ENCODE peak calls at places on chromosomes 2 and 18, in ten cellular contexts. D is left cardiac atrium, Z is putamen, S is pulmonary artery endothelial cell, I is ureter, A is sciatic nerve, F is HL-60, L is T-helper 17 cell, X is stomach, T is AML-193. P is an unnamed sample.

GRCh38 chr2:23411752-23412431 is 26.9 kb downstream of the KLHL29 start:
- DNase-seq in S (no peak), A (no peak), Z (no peak), F (no peak), T (no peak), L (no peak), D (no peak), I (no peak), X (no peak), P (no peak)

GRCh38 chr2:10038716-10039115 is 4.6 kb upstream of the KLF11 start:
- DNase-seq in S (no peak), T (no peak), I (no peak), Z (no peak), F (no peak), L (no peak), X (no peak), D (no peak), A (no peak), P (no peak)

GRCh38 chr2:198168651-198169050 is 364.3 kb downstream of the PLCL1 start:
- DNase-seq in D (no peak), I (no peak), X (no peak), A (no peak), Z (no peak), S (no peak), L (no peak), T (no peak), F (no peak), P (no peak)

GRCh38 chr2:45571940-45572339 is 39.1 kb downstream of the SRBD1 start:
- DNase-seq in D (no peak), A (no peak), X (no peak), I (no peak), Z (no peak), L (no peak), T (no peak), F (no peak), S (no peak), P (no peak)

GRCh38 chr2:59288771-59289170 is 1047.6 kb upstream of the FANCL start:
- DNase-seq in Z (no peak), I (no peak), S (no peak), F (no peak), X (no peak), D (no peak), L (no peak), A (no peak), T (no peak), P (no peak)

GRCh38 chr18:59954241-59954640 is 54.4 kb downstream of the PMAIP1 start:
- DNase-seq in A (no peak), Z (no peak), D (no peak), X (no peak), F (no peak), S (no peak), I (no peak), T (no peak), L (no peak), P (no peak)

GRCh38 chr2:125160947-125161346 is 1135.9 kb downstream of the CNTNAP5 start:
- DNase-seq in D (no peak), Z (no peak), L (no peak), T (no peak), I (no peak), X (no peak), F (no peak), S (no peak), A (no peak), P (no peak)

GRCh38 chr2:197613509-197613987 is 61.8 kb downstream of the RFTN2 start:
- DNase-seq in L (no peak), I (no peak), D (no peak), T (no peak), X (no peak), S (no peak), F (no peak), A (no peak), Z (no peak), P (no peak)

GRCh38 chr2:67646714-67647333 is 249.7 kb downstream of the ETAA1 start:
- DNase-seq in A (no peak), F (no peak), D (no peak), Z (no peak), S (no peak), I (no peak), T (no peak), L (no peak), X (no peak), P (no peak)

GRCh38 chr2:241235396-241235795 is 46.9 kb downstream of the ANO7 start:
- DNase-seq in X (no peak), F (no peak), T (no peak), S (no peak), I (no peak), L (no peak), Z (no peak), D (no peak), A (no peak), P (no peak)

GRCh38 chr2:20525041-20526035 is 78.5 kb downstream of the RHOB start:
- DNase-seq in Z (no peak), X (peak; percentile 44), L (no peak), S (no peak), T (no peak), F (no peak), I (peak; percentile 61), D (peak; percentile 57), A (no peak), P (no peak)

GRCh38 chr2:118089015-118089800 is 937 bp downstream of the INSIG2 start:
- DNase-seq in I (no peak), D (no peak), F (no peak), Z (peak; percentile 4), X (peak; percentile 34), L (no peak), T (peak; percentile 49), S (peak; percentile 33), A (no peak), P (no peak)

GRCh38 chr2:231583982-231584381 is 8.7 kb upstream of the TEX44 start:
- DNase-seq in I (no peak), D (no peak), A (no peak), L (no peak), T (no peak), X (no peak), Z (no peak), F (no peak), S (no peak), P (no peak)

GRCh38 chr2:36618381-36618780 is 20.4 kb upstream of the FEZ2 start:
- DNase-seq in X (no peak), Z (peak; percentile 34), A (no peak), L (no peak), T (peak; percentile 17), I (no peak), S (peak; percentile 20), F (peak; percentile 18), D (no peak), P (no peak)

GRCh38 chr2:99695121-99695773 is 205.4 kb upstream of the REV1 start:
- DNase-seq in I (no peak), S (no peak), F (no peak), D (no peak), T (no peak), A (no peak), X (no peak), L (no peak), Z (no peak), P (no peak)

GRCh38 chr18:49343179-49343578 is 117.3 kb downstream of the DYM start:
- DNase-seq in F (no peak), A (no peak), S (no peak), D (no peak), I (no peak), L (no peak), T (no peak), X (no peak), Z (no peak), P (no peak)

GRCh38 chr18:39909706-39910105 is 2045.3 kb upstream of the PIK3C3 start:
- DNase-seq in A (no peak), S (no peak), Z (no peak), T (no peak), I (no peak), F (no peak), L (no peak), X (no peak), D (no peak), P (no peak)

GRCh38 chr2:99845291-99845690 is 297.1 kb downstream of the AFF3 start:
- DNase-seq in F (no peak), Z (no peak), S (no peak), X (no peak), I (no peak), A (no peak), T (no peak), D (no peak), L (no peak), P (no peak)

GRCh38 chr2:109638807-109639206 is 24.6 kb downstream of the SOWAHC start:
- DNase-seq in T (no peak), D (no peak), S (no peak), F (no peak), A (no peak), X (no peak), Z (no peak), L (no peak), I (no peak), P (no peak)

GRCh38 chr2:19752500-19752899 is 149.3 kb downstream of the TTC32 start:
- DNase-seq in S (no peak), L (no peak), Z (no peak), D (no peak), T (no peak), I (no peak), A (no peak), F (no peak), X (peak; percentile 27), P (peak; percentile 59)

GRCh38 chr2:25215948-25216679 is 47.7 kb upstream of the POMC start:
- DNase-seq in T (no peak), S (no peak), F (peak; percentile 49), L (peak; percentile 80), A (peak; percentile 90), D (peak; percentile 84), X (peak; percentile 74), Z (peak; percentile 40), I (peak; percentile 73), P (peak; percentile 92)

GRCh38 chr18:39788395-39788794 is 2166.6 kb upstream of the PIK3C3 start:
- DNase-seq in D (no peak), F (no peak), S (no peak), A (no peak), I (no peak), Z (no peak), X (no peak), T (no peak), L (no peak), P (no peak)

GRCh38 chr2:146451972-146452371 is 1392.9 kb upstream of the ACVR2A start:
- DNase-seq in F (no peak), T (no peak), Z (no peak), A (no peak), I (no peak), X (no peak), D (no peak), S (no peak), L (no peak), P (no peak)

GRCh38 chr2:54925022-54925421 is 125.2 kb downstream of the RTN4 start:
- DNase-seq in I (no peak), X (no peak), L (no peak), A (no peak), Z (no peak), T (no peak), D (no peak), S (no peak), F (no peak), P (no peak)

P was measured in mesenteric fat pad.